ENCODE peak calls at places on chromosomes 12 and 14, in four cellular contexts. N is H9, R is H1, P is mesendoderm. C is an unnamed sample.

GRCh38 chr14:69693145-69693544 is 73.8 kb upstream of the SRSF5 start:
- DNase-seq in P (no peak), N (no peak), R (no peak), C (no peak)

GRCh38 chr14:93936245-93936644 is 9.1 kb downstream of the FAM181A start:
- DNase-seq in P (peak; percentile 75), R (no peak), N (peak; percentile 59), C (no peak)

GRCh38 chr12:1931642-1932041 is 13.2 kb upstream of the CACNA2D4 start:
- DNase-seq in R (no peak), P (no peak), N (no peak), C (no peak)

GRCh38 chr14:74038015-74038859 is 19.1 kb downstream of the BBOF1 start:
- DNase-seq in R (no peak), P (peak; percentile 60), N (no peak), C (peak; percentile 64)

GRCh38 chr14:37598085-37598972 is 2.9 kb downstream of the TTC6 start:
- DNase-seq in R (no peak), N (peak; percentile 42), P (no peak), C (no peak)

GRCh38 chr12:114672817-114673168 is 11.2 kb downstream of the TBX3 start:
- DNase-seq in P (no peak), N (no peak), R (no peak), C (no peak)

GRCh38 chr14:26255213-26255612 is 342.6 kb downstream of the NOVA1 start:
- DNase-seq in P (peak; percentile 66), N (no peak), R (no peak), C (peak; percentile 31)

GRCh38 chr12:70535896-70536374 is 101.3 kb downstream of the PTPRB start:
- DNase-seq in R (no peak), P (peak; percentile 31), N (no peak), C (no peak)

GRCh38 chr14:91005716-91006115 is 54.7 kb downstream of the RPS6KA5 start:
- DNase-seq in P (no peak), R (no peak), N (no peak), C (no peak)

GRCh38 chr12:90102957-90103652 is 394.5 kb upstream of the ATP2B1 start:
- DNase-seq in R (no peak), P (peak; percentile 56), N (no peak), C (peak; percentile 53)

GRCh38 chr12:53068811-53069585 is 10.2 kb downstream of the SPRYD3 start:
- DNase-seq in R (no peak), P (no peak), N (peak; percentile 34), C (no peak)

GRCh38 chr14:86574026-86574777 is 1044.3 kb downstream of the FLRT2 start:
- DNase-seq in P (peak; percentile 2), N (no peak), R (no peak), C (peak; percentile 79)

GRCh38 chr14:65204056-65204455 is 101.7 kb upstream of the MAX start:
- DNase-seq in N (no peak), R (no peak), P (no peak), C (no peak)

GRCh38 chr14:103140316-103141109 is 17.3 kb downstream of the TNFAIP2 start:
- DNase-seq in N (no peak), P (no peak), R (no peak), C (no peak)

GRCh38 chr12:122137229-122137628 is 36.8 kb downstream of the IL31 start:
- DNase-seq in N (peak; percentile 88), R (no peak), P (peak; percentile 70), C (no peak)

GRCh38 chr12:94686834-94687628 is 36.7 kb upstream of the TMCC3 start:
- DNase-seq in P (no peak), R (no peak), N (no peak), C (no peak)

DNA sequence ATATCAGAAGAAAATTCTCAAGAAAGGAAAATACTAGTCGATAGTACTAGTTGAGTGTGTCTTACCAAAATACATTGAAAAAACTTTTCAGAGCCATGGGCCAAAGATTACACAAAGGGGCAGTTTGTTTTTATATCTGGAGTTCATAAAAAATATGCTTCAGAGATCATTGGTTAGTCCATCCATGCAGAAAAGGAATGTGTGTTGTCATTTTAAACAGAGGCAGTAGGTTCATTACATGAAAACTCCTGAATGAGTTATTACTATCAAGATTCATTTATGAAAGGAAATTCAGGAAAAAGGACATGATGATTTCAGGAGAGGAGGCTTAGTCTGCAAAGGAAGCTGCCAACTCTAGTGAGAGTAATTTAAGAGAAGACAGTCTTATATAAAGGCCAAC is 354.8 kb downstream of the AEBP2 start:
- DNase-seq in N (no peak), P (no peak), R (no peak), C (no peak)
- H4K5ac ChIP-seq in N (no peak overlapping the region), P (no peak overlapping the region), R (no peak overlapping the region), C (no peak overlapping the region)

GRCh38 chr12:131385313-131386166 is 325.4 kb upstream of the SFSWAP start:
- DNase-seq in N (no peak), R (no peak), P (no peak), C (no peak)
- H3K23ac ChIP-seq in N (no peak overlapping the region), R (no peak overlapping the region), P (no peak overlapping the region), C (no peak overlapping the region)

GRCh38 chr14:20343092-20343854 is at the start of gene PARP2:
- DNase-seq in N (peak; percentile 99), R (peak; percentile 100), P (peak; percentile 100), C (peak; percentile 99)
- H4K5ac ChIP-seq in N (peak within 1 kb of the TSS; percentile 4), R (peak within 1 kb of the TSS; percentile 28), P (no peak within 1 kb of the TSS), C (peak within 1 kb of the TSS; percentile 42)

GRCh38 chr14:100549834-100550625 is 37.2 kb downstream of the BEGAIN start:
- DNase-seq in N (no peak), P (no peak), R (no peak), C (no peak)

GRCh38 chr14:100548939-100549338 is 38.3 kb downstream of the BEGAIN start:
- DNase-seq in N (no peak), R (no peak), P (no peak), C (no peak)

GRCh38 chr14:100548295-100548655 is 38.9 kb downstream of the BEGAIN start:
- DNase-seq in R (no peak), P (no peak), N (no peak), C (no peak)

GRCh38 chr14:100546051-100546443 is 41.2 kb downstream of the BEGAIN start:
- DNase-seq in R (no peak), P (no peak), N (no peak), C (no peak)

GRCh38 chr14:100547633-100548294 is 39.5 kb downstream of the BEGAIN start:
- DNase-seq in R (no peak), N (no peak), P (no peak), C (peak; percentile 21)
- H3K23ac ChIP-seq in R (no peak overlapping the region), N (no peak overlapping the region), P (no peak overlapping the region), C (no peak overlapping the region)

C was measured in IMR-90.